ENCODE peak calls at places on chromosome 19, in seven cellular contexts. G is mesenchymal stem cell, Z is neuronal stem cell, T is IMR-90, B is mesendoderm, M is H9, A is trophoblast cell. I is an unnamed sample.

GRCh38 chr19:35696835-35697234 is 7.5 kb upstream of the ZBTB32 start:
- DNase-seq in G (no peak), Z (no peak), T (no peak), B (no peak), M (no peak), A (no peak), I (no peak)

GRCh38 chr19:35211545-35212230 is 16.9 kb downstream of the FAM187B start:
- DNase-seq in G (no peak), Z (no peak), T (no peak), B (no peak), M (no peak), A (no peak), I (no peak)

GRCh38 chr19:19613456-19613855 is 5.0 kb downstream of the PBX4 start:
- DNase-seq in G (no peak), Z (no peak), T (no peak), B (no peak), M (no peak), A (peak; percentile 96), I (no peak)

GRCh38 chr19:46412034-46412982 is 1.1 kb downstream of the CCDC8 start:
- DNase-seq in G (no peak), Z (no peak), T (no peak), B (peak; percentile 47), M (peak; percentile 42), A (no peak), I (no peak)

GRCh38 chr19:28737021-28737525 is 475.9 kb downstream of the UQCRFS1 start:
- DNase-seq in G (peak; percentile 50), Z (no peak), T (peak; percentile 44), B (peak; percentile 32), M (no peak), A (peak; percentile 61), I (no peak)

GRCh38 chr19:6723108-6723618 is 2.7 kb upstream of the C3 start:
- DNase-seq in G (peak; percentile 24), Z (no peak), T (peak; percentile 10), B (peak; percentile 63), M (no peak), A (no peak), I (no peak)

GRCh38 chr19:13803038-13803437 is 7.8 kb downstream of the ZSWIM4 start:
- DNase-seq in G (no peak), Z (no peak), T (no peak), B (no peak), M (no peak), A (no peak), I (no peak)

GRCh38 chr19:8877854-8878705 is 45.9 kb downstream of the MBD3L1 start:
- DNase-seq in G (no peak), Z (no peak), T (no peak), B (no peak), M (no peak), A (no peak), I (no peak)

GRCh38 chr19:53554804-53555203 is 16.9 kb downstream of the ZNF331 start:
- DNase-seq in G (no peak), Z (no peak), T (no peak), B (no peak), M (no peak), A (no peak), I (no peak)

GRCh38 chr19:41309225-41310030 is 544 bp upstream of the CCDC97 start:
- DNase-seq in G (peak; percentile 36), Z (no peak), T (no peak), B (no peak), M (no peak), A (peak; percentile 47), I (peak; percentile 48)

GRCh38 chr19:17765069-17765618 is 13.9 kb downstream of the FCHO1 start:
- DNase-seq in G (no peak), Z (no peak), T (no peak), B (no peak), M (no peak), A (peak; percentile 18), I (no peak)

GRCh38 chr19:54416695-54417491 is 1.6 kb downstream of the TTYH1 start:
- DNase-seq in G (no peak), Z (no peak), T (no peak), B (no peak), M (no peak), A (no peak), I (no peak)

GRCh38 chr19:33819496-33819874 is 22.8 kb downstream of the KCTD15 start:
- DNase-seq in G (no peak), Z (peak; percentile 71), T (no peak), B (no peak), M (no peak), A (no peak), I (no peak)

GRCh38 chr19:18387395-18387794 is 1.4 kb downstream of the GDF15 start:
- DNase-seq in G (peak; percentile 50), Z (no peak), T (no peak), B (no peak), M (no peak), A (no peak), I (no peak)

DNA sequence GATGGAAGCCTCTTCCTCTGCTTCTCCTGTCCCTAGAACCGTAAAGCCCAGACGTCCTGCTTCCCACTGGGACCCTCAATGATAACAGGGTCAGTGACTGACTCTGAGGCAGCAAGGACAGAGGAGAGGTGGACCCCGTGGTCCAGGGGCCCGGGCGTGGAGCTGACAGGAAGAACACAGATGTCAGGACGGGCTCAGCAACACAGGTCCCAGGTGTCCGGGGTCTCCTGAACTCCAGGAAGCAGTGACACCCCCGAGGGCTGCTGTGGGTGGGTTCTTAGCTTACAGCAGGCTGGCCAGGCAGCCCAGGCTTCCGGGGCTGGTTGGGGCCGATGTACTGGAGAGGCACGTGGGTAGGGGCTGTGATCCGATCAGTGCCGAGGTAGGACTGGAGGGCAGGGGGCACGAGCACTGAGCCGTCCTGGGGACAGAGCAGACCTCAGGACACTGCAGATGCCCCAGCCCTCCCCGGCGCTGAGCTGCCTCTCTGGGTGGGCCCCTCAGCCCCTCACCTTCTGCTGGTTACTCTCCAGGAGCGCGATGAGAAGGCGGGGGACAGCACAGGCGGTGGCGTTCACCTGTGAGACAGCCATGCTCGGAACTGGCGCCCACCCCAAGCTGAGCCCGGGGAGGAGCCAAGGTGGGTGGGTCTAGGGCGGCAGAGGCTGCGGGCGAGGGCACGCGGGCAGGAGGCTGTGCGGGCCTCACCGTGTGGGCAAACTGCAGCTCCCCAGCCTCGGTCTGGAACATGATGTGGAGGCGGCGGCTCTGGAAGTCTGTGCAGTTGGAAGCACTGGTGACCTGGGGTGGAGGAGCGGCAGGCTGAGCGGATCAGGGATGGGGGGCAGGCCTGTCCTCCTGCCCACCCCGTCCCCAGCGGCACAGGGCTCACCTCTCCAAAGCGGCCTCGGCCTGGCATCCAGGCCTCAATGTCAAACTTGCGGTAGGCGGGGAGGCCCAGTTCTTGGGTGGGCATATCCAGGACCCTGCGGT is 3.6 kb upstream of the CCER2 start:
- DNase-seq in G (no peak), Z (no peak), T (no peak), B (no peak), M (no peak), A (no peak), I (no peak)
- H4K8ac ChIP-seq in G (no peak overlapping the region), Z (peak overlapping the region; percentile 65), T (no peak overlapping the region), B (no peak overlapping the region), M (no peak overlapping the region), A (no peak overlapping the region), I (no peak overlapping the region)

DNA sequence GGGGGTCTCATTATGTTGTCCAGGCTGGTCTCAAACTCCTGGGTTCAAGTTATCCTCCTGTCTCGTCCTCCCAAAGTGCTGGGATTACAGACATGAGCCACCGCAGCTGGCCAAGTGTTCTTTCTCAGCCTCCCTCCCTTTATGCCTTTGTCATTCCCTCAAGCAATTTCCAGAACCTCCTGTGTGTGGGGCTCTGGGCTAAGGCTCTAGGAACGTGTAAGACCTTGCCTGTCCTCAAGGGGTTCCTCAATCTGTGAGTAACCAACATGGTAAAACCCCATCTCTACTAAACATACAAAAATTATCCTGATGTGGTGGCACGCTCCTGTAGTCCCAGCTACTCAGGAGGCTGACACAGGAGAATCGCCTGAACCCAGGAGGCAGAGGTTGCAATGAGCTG is 15.5 kb upstream of the SPACA4 start:
- DNase-seq in G (peak; percentile 40), Z (no peak), T (no peak), B (peak; percentile 73), M (no peak), A (peak; percentile 19), I (no peak)
- H4K8ac ChIP-seq in G (no peak overlapping the region), Z (no peak overlapping the region), T (no peak overlapping the region), B (no peak overlapping the region), M (no peak overlapping the region), A (no peak overlapping the region), I (no peak overlapping the region)

GRCh38 chr19:15423130-15423529 is 4.3 kb upstream of the AKAP8L start:
- DNase-seq in G (no peak), Z (no peak), T (no peak), B (no peak), M (no peak), A (no peak), I (no peak)

GRCh38 chr19:15419413-15420025 is 731 bp upstream of the AKAP8L start:
- DNase-seq in G (no peak), Z (no peak), T (no peak), B (no peak), M (no peak), A (no peak), I (no peak)

GRCh38 chr19:15421726-15422260 is 3.0 kb upstream of the AKAP8L start:
- DNase-seq in G (no peak), Z (no peak), T (no peak), B (no peak), M (no peak), A (no peak), I (no peak)

GRCh38 chr19:15422311-15423075 is 3.7 kb upstream of the AKAP8L start:
- DNase-seq in G (no peak), Z (no peak), T (no peak), B (no peak), M (no peak), A (no peak), I (no peak)

GRCh38 chr19:15421136-15421535 is 2.3 kb upstream of the AKAP8L start:
- DNase-seq in G (no peak), Z (no peak), T (peak; percentile 37), B (no peak), M (no peak), A (no peak), I (no peak)
- H4K8ac ChIP-seq in G (no peak overlapping the region), Z (no peak overlapping the region), T (no peak overlapping the region), B (no peak overlapping the region), M (no peak overlapping the region), A (no peak overlapping the region), I (no peak overlapping the region)

GRCh38 chr19:48297975-48298374 is 27.4 kb upstream of the EMP3 start:
- DNase-seq in G (no peak), Z (no peak), T (no peak), B (no peak), M (no peak), A (no peak), I (no peak)
- H4K8ac ChIP-seq in G (no peak overlapping the region), Z (no peak overlapping the region), T (no peak overlapping the region), B (no peak overlapping the region), M (no peak overlapping the region), A (no peak overlapping the region), I (no peak overlapping the region)